ENCODE peak calls at places on chromosome X, in four cellular contexts. J, N, S and U are unnamed samples. For H3K4me1, the result is how much of the 10 kb centered on the place peaks cover.

GRCh38 chrX:101417981-101418841 is 10.2 kb downstream of the HNRNPH2 start:
- DNase-seq in N (peak), S (no peak), J (no peak), U (peak)

GRCh38 chrX:7054219-7055206 is 93.0 kb upstream of the STS start:
- DNase-seq in S (no peak), N (no peak), J (no peak), U (no peak)

GRCh38 chrX:72306851-72307645 is 1.3 kb upstream of the CITED1 start:
- DNase-seq in S (peak), J (peak), N (peak), U (peak)

GRCh38 chrX:41085883-41086626 is 810 bp downstream of the USP9X start:
- DNase-seq in J (peak), N (peak), S (peak), U (peak)

GRCh38 chrX:115978068-115978467 is 192.5 kb upstream of the AGTR2 start:
- DNase-seq in S (no peak), N (no peak), J (no peak), U (no peak)

GRCh38 chrX:65821721-65822496 is 154.5 kb downstream of the MSN start:
- DNase-seq in J (no peak), N (peak), S (no peak), U (peak)

GRCh38 chrX:131633285-131633917 is 89.5 kb downstream of the OR13H1 start:
- DNase-seq in J (peak), S (peak), N (peak), U (no peak)

GRCh38 chrX:154380153-154380552 is 1.1 kb downstream of the EMD start:
- DNase-seq in N (no peak), S (no peak), J (peak), U (no peak)

GRCh38 chrX:85828771-85829170 is 218.6 kb downstream of the CHM start:
- DNase-seq in N (no peak), S (no peak), J (no peak), U (no peak)

GRCh38 chrX:120367390-120368100 is 5.7 kb downstream of the ATP1B4 start:
- DNase-seq in N (no peak), J (no peak), S (no peak), U (no peak)

GRCh38 chrX:147376601-147377387 is 534.9 kb upstream of the FMR1 start:
- DNase-seq in J (no peak), N (no peak), S (no peak), U (no peak)

GRCh38 chrX:129529685-129530281 is 6.5 kb upstream of the SMARCA1 start:
- DNase-seq in N (no peak), J (peak), S (peak), U (no peak)

GRCh38 chrX:19750028-19750786 is 137.2 kb downstream of the SH3KBP1 start:
- DNase-seq in J (no peak), N (no peak), S (no peak), U (no peak)

GRCh38 chrX:41457618-41458192 is 10.6 kb downstream of the NYX start:
- DNase-seq in S (peak), N (peak), J (no peak), U (no peak)

GRCh38 chrX:49282647-49283011 is 13.0 kb downstream of the PPP1R3F start:
- DNase-seq in S (no peak), N (peak), J (peak), U (no peak)

GRCh38 chrX:118862990-118863389 is 39.4 kb downstream of the ZCCHC12 start:
- DNase-seq in J (no peak), S (no peak), N (no peak), U (no peak)

GRCh38 chrX:99301990-99302389 is 1108.1 kb downstream of the PCDH19 start:
- DNase-seq in S (peak), J (no peak), N (peak), U (no peak)

GRCh38 chrX:49977319-49978090 is 55.1 kb downstream of the CLCN5 start:
- DNase-seq in N (no peak), J (no peak), S (no peak), U (no peak)

GRCh38 chrX:30220646-30221045 is 5.3 kb downstream of the MAGEB2 start:
- DNase-seq in N (no peak), S (no peak), J (no peak), U (no peak)

GRCh38 chrX:103776586-103776985 is at the start of gene PLP1:
- DNase-seq in N (peak), S (no peak), J (no peak), U (no peak)

GRCh38 chrX:7985568-7985967 is 58.4 kb upstream of the PNPLA4 start:
- DNase-seq in S (peak), N (no peak), J (peak), U (no peak)

GRCh38 chrX:49610718-49611310 is 12.0 kb downstream of the GAGE1 start:
- DNase-seq in N (no peak), S (no peak), J (no peak), U (no peak)

GRCh38 chrX:3485727-3486126 is 139.3 kb upstream of the MXRA5 start:
- DNase-seq in N (peak), J (no peak), S (no peak), U (no peak)

GRCh38 chrX:77422886-77423648 is 24.1 kb upstream of the FGF16 start:
- DNase-seq in J (no peak), N (peak), S (no peak), U (no peak)

GRCh38 chrX:71665747-71666146 is 1.6 kb upstream of the LOC101059915 start:
- DNase-seq in S (no peak), J (no peak), N (no peak), U (no peak)

GRCh38 chrX:107675823-107676555 is 47.7 kb downstream of the PRPS1 start:
- DNase-seq in S (no peak), N (no peak), J (peak), U (no peak)

GRCh38 chrX:37353646-37354045 is 4.5 kb downstream of the PRRG1 start:
- DNase-seq in S (peak), J (no peak), N (no peak), U (no peak)

GRCh38 chrX:45143455-45143854 is 57.2 kb downstream of the DIPK2B start:
- DNase-seq in J (no peak), S (no peak), N (no peak), U (no peak)

GRCh38 chrX:23557070-23557469 is 110.2 kb upstream of the PRDX4 start:
- DNase-seq in J (peak), S (no peak), N (no peak), U (no peak)

GRCh38 chrX:53281321-53281822 is at the start of gene IQSEC2:
- DNase-seq in N (peak), J (peak), S (peak), U (peak)

GRCh38 chrX:154021131-154021611 is 1.5 kb upstream of the IRAK1 start:
- DNase-seq in J (peak), N (no peak), S (no peak), U (no peak)

GRCh38 chrX:18674788-18675735 is 3.2 kb upstream of the RS1 start:
- DNase-seq in S (peak), N (peak), J (peak), U (peak)

GRCh38 chrX:68307767-68308166 is 125.5 kb downstream of the OPHN1 start:
- DNase-seq in J (peak), S (peak), N (no peak), U (no peak)

GRCh38 chrX:149074429-149074828 is 430.7 kb downstream of the IDS start:
- DNase-seq in J (no peak), N (peak), S (no peak), U (no peak)

GRCh38 chrX:112694062-112694461 is 14.3 kb upstream of the LHFPL1 start:
- DNase-seq in J (no peak), S (no peak), N (no peak), U (no peak)

GRCh38 chrX:128754130-128754529 is 701.9 kb upstream of the ACTRT1 start:
- DNase-seq in N (peak), J (no peak), S (no peak), U (no peak)

DNA sequence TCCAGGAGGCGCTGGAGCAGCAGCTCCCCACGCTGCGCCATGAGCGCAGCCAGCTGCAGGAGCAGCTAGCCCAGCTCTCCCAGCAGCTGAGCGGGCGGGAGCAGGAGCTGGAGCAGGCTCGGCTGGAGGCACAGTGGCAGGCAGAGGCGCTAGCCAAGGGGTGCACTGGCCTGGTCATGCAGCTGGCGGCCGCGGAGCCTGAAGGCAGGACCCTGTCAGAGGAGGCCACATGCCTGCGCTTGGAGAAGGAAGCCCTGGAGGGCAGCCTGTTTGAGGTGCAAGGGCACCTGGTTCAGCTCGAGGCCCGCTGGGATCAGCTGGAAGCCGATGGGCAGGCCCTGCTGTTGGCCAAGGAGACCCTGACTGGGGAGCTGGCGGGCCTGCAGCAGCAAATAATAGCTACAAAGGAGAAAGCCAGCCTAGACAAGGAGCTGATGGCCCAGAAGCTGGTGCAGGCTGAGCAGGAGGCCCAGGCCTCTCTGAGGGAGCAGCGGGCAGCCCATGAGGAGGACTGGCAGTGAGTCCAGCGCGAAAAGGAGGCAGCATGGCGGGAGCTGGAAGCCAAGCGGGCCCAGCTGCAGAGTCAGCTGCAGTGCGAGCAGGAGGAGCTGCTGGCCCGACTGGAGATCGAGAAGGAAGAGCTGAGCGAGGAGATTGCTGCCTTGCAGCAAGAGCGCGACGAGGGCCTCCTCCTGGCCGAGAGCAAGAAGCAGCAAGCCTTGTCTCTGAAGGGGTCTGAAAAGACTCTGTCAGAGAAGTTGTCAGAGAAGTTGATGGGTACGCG is 13.6 kb downstream of the SMIM10L2A start:
- DNase-seq in J (no peak), N (no peak), S (no peak), U (no peak)
- H3K4me1 ChIP-seq in J (under half), N (under half), S (under half), U (under half)

GRCh38 chrX:39850209-39850608 is 247.5 kb downstream of the BCOR start:
- DNase-seq in N (no peak), J (no peak), S (no peak), U (no peak)

GRCh38 chrX:39854772-39855747 is 242.7 kb downstream of the BCOR start:
- DNase-seq in S (no peak), N (no peak), J (no peak), U (no peak)

GRCh38 chrX:39850630-39851152 is 247.1 kb downstream of the BCOR start:
- DNase-seq in S (no peak), N (no peak), J (peak), U (no peak)

GRCh38 chrX:39853417-39853816 is 244.3 kb downstream of the BCOR start:
- DNase-seq in N (no peak), S (no peak), J (no peak), U (no peak)

DNA sequence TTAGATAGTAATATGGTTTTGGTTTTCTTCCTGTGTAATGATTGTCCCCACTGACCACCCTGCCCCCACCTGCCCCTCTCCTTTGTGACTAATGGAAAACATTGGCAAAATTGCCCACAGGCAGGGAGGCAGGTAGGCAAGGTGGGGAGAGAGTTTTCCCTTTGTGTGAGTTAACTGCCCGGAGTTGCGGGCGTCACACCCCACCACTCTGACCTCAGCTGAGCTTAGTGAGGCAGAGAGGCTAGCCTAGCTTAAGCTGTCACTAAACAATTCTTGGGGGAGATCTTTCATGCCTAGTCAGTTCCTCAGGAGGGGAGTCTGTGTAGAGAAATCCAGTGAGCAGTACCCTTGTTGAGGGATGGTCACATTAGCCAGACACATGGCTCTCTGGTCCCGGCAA is 245.3 kb downstream of the BCOR start:
- DNase-seq in S (peak), J (no peak), N (no peak), U (no peak)
- H3K4me1 ChIP-seq in S (under half), J (under half), N (under half), U (under half)

DNA sequence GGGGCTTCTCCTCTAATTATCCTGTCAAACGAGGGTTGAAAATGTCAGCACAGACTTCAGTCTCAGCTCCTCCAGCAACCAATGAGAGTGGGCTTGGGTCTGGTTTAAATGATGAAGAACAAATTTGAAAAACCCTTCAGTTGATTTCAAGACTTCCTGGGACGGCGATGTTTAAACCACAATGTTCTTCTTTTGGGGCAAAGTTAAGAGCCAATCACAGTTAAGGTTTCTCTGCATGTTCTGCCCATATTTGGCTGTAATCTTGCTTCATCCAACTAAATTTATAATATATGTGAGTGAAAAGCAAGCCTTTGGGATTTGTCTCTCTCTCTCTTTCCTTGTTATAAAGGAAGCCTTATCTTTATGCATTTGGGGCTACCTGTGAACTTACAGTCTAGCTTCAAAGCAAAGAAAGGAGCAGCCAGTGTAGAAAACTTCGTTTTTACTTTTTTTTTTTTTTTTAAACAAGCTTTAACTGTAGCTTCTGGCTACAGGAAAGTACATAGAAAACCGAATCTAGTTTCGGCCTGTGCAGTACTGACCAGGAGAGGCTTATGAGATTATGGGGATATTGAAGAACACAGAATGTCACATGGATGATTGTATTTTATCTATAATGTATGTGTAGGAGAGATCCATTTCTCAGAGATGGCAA is 46.8 kb upstream of the FAM9C start:
- DNase-seq in N (no peak), S (no peak), J (no peak), U (no peak)
- H3K4me1 ChIP-seq in N (under half), S (under half), J (under half), U (under half)

GRCh38 chrX:109735241-109735744 is 2.2 kb upstream of the ACSL4 start:
- DNase-seq in N (no peak), S (no peak), J (no peak), U (no peak)
- H3K4me1 ChIP-seq in N (under half), S (under half), J (under half), U (under half)